ENCODE peak calls at places on chromosomes 3 and 15, in nine cellular contexts. One of them, this sample, is unnamed.

GRCh38 chr3:43773273-43774104 is 82.8 kb downstream of the ABHD5 start:
- DNase-seq in HFF-Myc: no peak
- DNase-seq in DMS153: no peak
- DNase-seq in WERI-Rb-1: no peak
- DNase-seq in activated T-cell treated with anti-CD3 and anti-CD28 coated beads, Interleukin-2, amount 50 U/mL, for 48 hours: no peak
- DNase-seq in left ventricle myocardium inferior: peak; percentile 21
- DNase-seq in A172: peak; percentile 38
- DNase-seq in GM12891: no peak
- DNase-seq in T-helper 2 cell: no peak
- DNase-seq in this sample: peak; percentile 22

GRCh38 chr3:81716870-81717509 is 44.5 kb downstream of the GBE1 start:
- DNase-seq in HFF-Myc: no peak
- DNase-seq in DMS153: peak; percentile 48
- DNase-seq in WERI-Rb-1: peak; percentile 76
- DNase-seq in activated T-cell treated with anti-CD3 and anti-CD28 coated beads, Interleukin-2, amount 50 U/mL, for 48 hours: no peak
- DNase-seq in left ventricle myocardium inferior: peak; percentile 27
- DNase-seq in A172: no peak
- DNase-seq in GM12891: no peak
- DNase-seq in T-helper 2 cell: no peak
- DNase-seq in this sample: no peak

GRCh38 chr15:79329186-79329611 is 18.3 kb downstream of the TMED3 start:
- DNase-seq in HFF-Myc: peak; percentile 27
- DNase-seq in DMS153: no peak
- DNase-seq in WERI-Rb-1: no peak
- DNase-seq in activated T-cell treated with anti-CD3 and anti-CD28 coated beads, Interleukin-2, amount 50 U/mL, for 48 hours: no peak
- DNase-seq in left ventricle myocardium inferior: no peak
- DNase-seq in A172: peak; percentile 46
- DNase-seq in GM12891: no peak
- DNase-seq in T-helper 2 cell: no peak
- DNase-seq in this sample: no peak

GRCh38 chr3:87246662-87247061 is 19.6 kb downstream of the CHMP2B start:
- DNase-seq in HFF-Myc: no peak
- DNase-seq in DMS153: no peak
- DNase-seq in WERI-Rb-1: no peak
- DNase-seq in activated T-cell treated with anti-CD3 and anti-CD28 coated beads, Interleukin-2, amount 50 U/mL, for 48 hours: no peak
- DNase-seq in left ventricle myocardium inferior: no peak
- DNase-seq in A172: no peak
- DNase-seq in GM12891: no peak
- DNase-seq in T-helper 2 cell: no peak
- DNase-seq in this sample: no peak

GRCh38 chr3:66177026-66177425 is 43.8 kb upstream of the SLC25A26 start:
- DNase-seq in HFF-Myc: no peak
- DNase-seq in DMS153: no peak
- DNase-seq in WERI-Rb-1: no peak
- DNase-seq in activated T-cell treated with anti-CD3 and anti-CD28 coated beads, Interleukin-2, amount 50 U/mL, for 48 hours: no peak
- DNase-seq in left ventricle myocardium inferior: no peak
- DNase-seq in A172: no peak
- DNase-seq in GM12891: no peak
- DNase-seq in T-helper 2 cell: no peak
- DNase-seq in this sample: no peak

GRCh38 chr3:6799264-6799915 is 61.5 kb upstream of the GRM7 start:
- DNase-seq in HFF-Myc: no peak
- DNase-seq in DMS153: no peak
- DNase-seq in WERI-Rb-1: peak; percentile 35
- DNase-seq in activated T-cell treated with anti-CD3 and anti-CD28 coated beads, Interleukin-2, amount 50 U/mL, for 48 hours: peak; percentile 30
- DNase-seq in left ventricle myocardium inferior: no peak
- DNase-seq in A172: peak; percentile 10
- DNase-seq in GM12891: no peak
- DNase-seq in T-helper 2 cell: no peak
- DNase-seq in this sample: peak; percentile 49

GRCh38 chr3:37992271-37993066 is 1.9 kb downstream of the VILL start:
- DNase-seq in HFF-Myc: no peak
- DNase-seq in DMS153: no peak
- DNase-seq in WERI-Rb-1: no peak
- DNase-seq in activated T-cell treated with anti-CD3 and anti-CD28 coated beads, Interleukin-2, amount 50 U/mL, for 48 hours: no peak
- DNase-seq in left ventricle myocardium inferior: no peak
- DNase-seq in A172: no peak
- DNase-seq in GM12891: no peak
- DNase-seq in T-helper 2 cell: no peak
- DNase-seq in this sample: no peak

GRCh38 chr3:143000525-143000924 is 845 bp upstream of the U2SURP start:
- DNase-seq in HFF-Myc: no peak
- DNase-seq in DMS153: no peak
- DNase-seq in WERI-Rb-1: no peak
- DNase-seq in activated T-cell treated with anti-CD3 and anti-CD28 coated beads, Interleukin-2, amount 50 U/mL, for 48 hours: no peak
- DNase-seq in left ventricle myocardium inferior: no peak
- DNase-seq in A172: peak; percentile 53
- DNase-seq in GM12891: no peak
- DNase-seq in T-helper 2 cell: no peak
- DNase-seq in this sample: no peak

GRCh38 chr3:16174389-16174788 is at the start of gene GALNT15:
- DNase-seq in HFF-Myc: peak; percentile 63
- DNase-seq in DMS153: no peak
- DNase-seq in WERI-Rb-1: peak; percentile 24
- DNase-seq in activated T-cell treated with anti-CD3 and anti-CD28 coated beads, Interleukin-2, amount 50 U/mL, for 48 hours: no peak
- DNase-seq in left ventricle myocardium inferior: peak; percentile 86
- DNase-seq in A172: no peak
- DNase-seq in GM12891: no peak
- DNase-seq in T-helper 2 cell: no peak
- DNase-seq in this sample: no peak

GRCh38 chr15:90705212-90705611 is 11.9 kb upstream of the BLM start:
- DNase-seq in HFF-Myc: no peak
- DNase-seq in DMS153: no peak
- DNase-seq in WERI-Rb-1: no peak
- DNase-seq in activated T-cell treated with anti-CD3 and anti-CD28 coated beads, Interleukin-2, amount 50 U/mL, for 48 hours: no peak
- DNase-seq in left ventricle myocardium inferior: no peak
- DNase-seq in A172: no peak
- DNase-seq in GM12891: no peak
- DNase-seq in T-helper 2 cell: no peak
- DNase-seq in this sample: no peak

GRCh38 chr3:154931484-154931883 is 148.6 kb upstream of the MME start:
- DNase-seq in HFF-Myc: peak; percentile 45
- DNase-seq in DMS153: no peak
- DNase-seq in WERI-Rb-1: no peak
- DNase-seq in activated T-cell treated with anti-CD3 and anti-CD28 coated beads, Interleukin-2, amount 50 U/mL, for 48 hours: no peak
- DNase-seq in left ventricle myocardium inferior: no peak
- DNase-seq in A172: peak; percentile 22
- DNase-seq in GM12891: no peak
- DNase-seq in T-helper 2 cell: no peak
- DNase-seq in this sample: no peak

GRCh38 chr3:100880845-100881244 is 112.4 kb downstream of the ABI3BP start:
- DNase-seq in HFF-Myc: no peak
- DNase-seq in DMS153: no peak
- DNase-seq in WERI-Rb-1: no peak
- DNase-seq in activated T-cell treated with anti-CD3 and anti-CD28 coated beads, Interleukin-2, amount 50 U/mL, for 48 hours: no peak
- DNase-seq in left ventricle myocardium inferior: no peak
- DNase-seq in A172: no peak
- DNase-seq in GM12891: no peak
- DNase-seq in T-helper 2 cell: no peak
- DNase-seq in this sample: no peak

GRCh38 chr3:64141476-64141875 is 83.8 kb downstream of the PRICKLE2 start:
- DNase-seq in HFF-Myc: no peak
- DNase-seq in DMS153: no peak
- DNase-seq in WERI-Rb-1: no peak
- DNase-seq in activated T-cell treated with anti-CD3 and anti-CD28 coated beads, Interleukin-2, amount 50 U/mL, for 48 hours: no peak
- DNase-seq in left ventricle myocardium inferior: no peak
- DNase-seq in A172: no peak
- DNase-seq in GM12891: no peak
- DNase-seq in T-helper 2 cell: no peak
- DNase-seq in this sample: no peak

GRCh38 chr3:133694288-133695268 is 32.8 kb upstream of the TOPBP1 start:
- DNase-seq in HFF-Myc: no peak
- DNase-seq in DMS153: no peak
- DNase-seq in WERI-Rb-1: no peak
- DNase-seq in activated T-cell treated with anti-CD3 and anti-CD28 coated beads, Interleukin-2, amount 50 U/mL, for 48 hours: no peak
- DNase-seq in left ventricle myocardium inferior: no peak
- DNase-seq in A172: no peak
- DNase-seq in GM12891: no peak
- DNase-seq in T-helper 2 cell: no peak
- DNase-seq in this sample: no peak

GRCh38 chr15:52976050-52976449 is 185.9 kb upstream of the ONECUT1 start:
- DNase-seq in HFF-Myc: no peak
- DNase-seq in DMS153: no peak
- DNase-seq in WERI-Rb-1: no peak
- DNase-seq in activated T-cell treated with anti-CD3 and anti-CD28 coated beads, Interleukin-2, amount 50 U/mL, for 48 hours: no peak
- DNase-seq in left ventricle myocardium inferior: no peak
- DNase-seq in A172: no peak
- DNase-seq in GM12891: no peak
- DNase-seq in T-helper 2 cell: no peak
- DNase-seq in this sample: no peak

GRCh38 chr3:10949197-10949596 is 43.4 kb upstream of the SLC6A1 start:
- DNase-seq in HFF-Myc: no peak
- DNase-seq in DMS153: no peak
- DNase-seq in WERI-Rb-1: no peak
- DNase-seq in activated T-cell treated with anti-CD3 and anti-CD28 coated beads, Interleukin-2, amount 50 U/mL, for 48 hours: no peak
- DNase-seq in left ventricle myocardium inferior: no peak
- DNase-seq in A172: no peak
- DNase-seq in GM12891: no peak
- DNase-seq in T-helper 2 cell: no peak
- DNase-seq in this sample: no peak

GRCh38 chr3:47669026-47669749 is 90.5 kb upstream of the CSPG5 start:
- DNase-seq in HFF-Myc: no peak
- DNase-seq in DMS153: no peak
- DNase-seq in WERI-Rb-1: no peak
- DNase-seq in activated T-cell treated with anti-CD3 and anti-CD28 coated beads, Interleukin-2, amount 50 U/mL, for 48 hours: no peak
- DNase-seq in left ventricle myocardium inferior: no peak
- DNase-seq in A172: peak; percentile 26
- DNase-seq in GM12891: no peak
- DNase-seq in T-helper 2 cell: no peak
- DNase-seq in this sample: no peak

GRCh38 chr3:172125963-172126403 is 86.6 kb downstream of the FNDC3B start:
- DNase-seq in HFF-Myc: peak; percentile 86
- DNase-seq in DMS153: no peak
- DNase-seq in WERI-Rb-1: no peak
- DNase-seq in activated T-cell treated with anti-CD3 and anti-CD28 coated beads, Interleukin-2, amount 50 U/mL, for 48 hours: no peak
- DNase-seq in left ventricle myocardium inferior: peak; percentile 68
- DNase-seq in A172: no peak
- DNase-seq in GM12891: no peak
- DNase-seq in T-helper 2 cell: no peak
- DNase-seq in this sample: peak; percentile 26

GRCh38 chr15:82971223-82971984 is 14.6 kb upstream of the RAMAC start:
- DNase-seq in HFF-Myc: no peak
- DNase-seq in DMS153: no peak
- DNase-seq in WERI-Rb-1: no peak
- DNase-seq in activated T-cell treated with anti-CD3 and anti-CD28 coated beads, Interleukin-2, amount 50 U/mL, for 48 hours: no peak
- DNase-seq in left ventricle myocardium inferior: no peak
- DNase-seq in A172: no peak
- DNase-seq in GM12891: no peak
- DNase-seq in T-helper 2 cell: no peak
- DNase-seq in this sample: no peak

GRCh38 chr3:33355611-33356010 is 78.4 kb downstream of the FBXL2 start:
- DNase-seq in HFF-Myc: no peak
- DNase-seq in DMS153: no peak
- DNase-seq in WERI-Rb-1: no peak
- DNase-seq in activated T-cell treated with anti-CD3 and anti-CD28 coated beads, Interleukin-2, amount 50 U/mL, for 48 hours: no peak
- DNase-seq in left ventricle myocardium inferior: no peak
- DNase-seq in A172: peak; percentile 49
- DNase-seq in GM12891: no peak
- DNase-seq in T-helper 2 cell: no peak
- DNase-seq in this sample: no peak

GRCh38 chr15:74531144-74531811 is 9.7 kb upstream of the ARID3B start:
- DNase-seq in HFF-Myc: no peak
- DNase-seq in DMS153: no peak
- DNase-seq in WERI-Rb-1: no peak
- DNase-seq in activated T-cell treated with anti-CD3 and anti-CD28 coated beads, Interleukin-2, amount 50 U/mL, for 48 hours: no peak
- DNase-seq in left ventricle myocardium inferior: no peak
- DNase-seq in A172: peak; percentile 70
- DNase-seq in GM12891: no peak
- DNase-seq in T-helper 2 cell: no peak
- DNase-seq in this sample: no peak

GRCh38 chr3:58055309-58055708 is 47.1 kb downstream of the FLNB start:
- DNase-seq in HFF-Myc: no peak
- DNase-seq in DMS153: no peak
- DNase-seq in WERI-Rb-1: no peak
- DNase-seq in activated T-cell treated with anti-CD3 and anti-CD28 coated beads, Interleukin-2, amount 50 U/mL, for 48 hours: no peak
- DNase-seq in left ventricle myocardium inferior: no peak
- DNase-seq in A172: no peak
- DNase-seq in GM12891: no peak
- DNase-seq in T-helper 2 cell: no peak
- DNase-seq in this sample: no peak

This sample was measured in stimulated activated naive CD8-positive, alpha-beta T cell treated with anti-CD3 and anti-CD28 coated beads, Interleukin-15, Interleukin-2, amounts not matched to agents 100 U/mL and 50 U/mL, for 24 hours.